ENCODE peak calls at places on chromosome 2, in five cellular contexts. One of them, this sample, is unnamed.

GRCh38 chr2:126933707-126934106 is 35.0 kb downstream of the TEX51 start:
- DNase-seq in fibroblast of the aortic adventitia: no peak
- DNase-seq in NCI-H1417: no peak
- DNase-seq in stimulated activated CD8-positive, alpha-beta memory T cell treated with anti-CD3 and anti-CD28 coated beads, Interleukin-7, amount 100 ng/mL, for 24 hours: no peak
- DNase-seq in Peyer's patch: no peak
- DNase-seq in this sample: no peak

GRCh38 chr2:143463717-143464116 is 334.5 kb downstream of the ARHGAP15 start:
- DNase-seq in fibroblast of the aortic adventitia: no peak
- DNase-seq in Peyer's patch: no peak
- DNase-seq in NCI-H1417: no peak
- DNase-seq in stimulated activated CD8-positive, alpha-beta memory T cell treated with anti-CD3 and anti-CD28 coated beads, Interleukin-7, amount 100 ng/mL, for 24 hours: no peak
- DNase-seq in this sample: no peak

GRCh38 chr2:226721541-226721940 is 78.1 kb downstream of the IRS1 start:
- DNase-seq in Peyer's patch: no peak
- DNase-seq in NCI-H1417: no peak
- DNase-seq in fibroblast of the aortic adventitia: peak
- DNase-seq in stimulated activated CD8-positive, alpha-beta memory T cell treated with anti-CD3 and anti-CD28 coated beads, Interleukin-7, amount 100 ng/mL, for 24 hours: no peak
- DNase-seq in this sample: no peak

GRCh38 chr2:239116456-239117246 is 268.8 kb downstream of the TWIST2 start:
- DNase-seq in NCI-H1417: no peak
- DNase-seq in stimulated activated CD8-positive, alpha-beta memory T cell treated with anti-CD3 and anti-CD28 coated beads, Interleukin-7, amount 100 ng/mL, for 24 hours: no peak
- DNase-seq in fibroblast of the aortic adventitia: no peak
- DNase-seq in Peyer's patch: no peak
- DNase-seq in this sample: no peak

GRCh38 chr2:178345951-178346350 is 105.0 kb downstream of the PRKRA start:
- DNase-seq in Peyer's patch: no peak
- DNase-seq in NCI-H1417: no peak
- DNase-seq in stimulated activated CD8-positive, alpha-beta memory T cell treated with anti-CD3 and anti-CD28 coated beads, Interleukin-7, amount 100 ng/mL, for 24 hours: no peak
- DNase-seq in fibroblast of the aortic adventitia: peak
- DNase-seq in this sample: no peak

GRCh38 chr2:12709207-12709522 is 7.6 kb upstream of the TRIB2 start:
- DNase-seq in NCI-H1417: no peak
- DNase-seq in fibroblast of the aortic adventitia: no peak
- DNase-seq in Peyer's patch: no peak
- DNase-seq in stimulated activated CD8-positive, alpha-beta memory T cell treated with anti-CD3 and anti-CD28 coated beads, Interleukin-7, amount 100 ng/mL, for 24 hours: no peak
- DNase-seq in this sample: no peak

GRCh38 chr2:61660511-61661388 is 122.6 kb upstream of the XPO1 start:
- DNase-seq in fibroblast of the aortic adventitia: peak
- DNase-seq in Peyer's patch: no peak
- DNase-seq in NCI-H1417: no peak
- DNase-seq in stimulated activated CD8-positive, alpha-beta memory T cell treated with anti-CD3 and anti-CD28 coated beads, Interleukin-7, amount 100 ng/mL, for 24 hours: no peak
- DNase-seq in this sample: no peak

GRCh38 chr2:72917138-72917874 is at the start of gene EMX1:
- DNase-seq in fibroblast of the aortic adventitia: no peak
- DNase-seq in stimulated activated CD8-positive, alpha-beta memory T cell treated with anti-CD3 and anti-CD28 coated beads, Interleukin-7, amount 100 ng/mL, for 24 hours: no peak
- DNase-seq in NCI-H1417: peak
- DNase-seq in Peyer's patch: peak
- DNase-seq in this sample: peak

GRCh38 chr2:108587621-108588020 is 53.4 kb downstream of the LIMS1 start:
- DNase-seq in Peyer's patch: no peak
- DNase-seq in NCI-H1417: no peak
- DNase-seq in fibroblast of the aortic adventitia: peak
- DNase-seq in stimulated activated CD8-positive, alpha-beta memory T cell treated with anti-CD3 and anti-CD28 coated beads, Interleukin-7, amount 100 ng/mL, for 24 hours: no peak
- DNase-seq in this sample: no peak

GRCh38 chr2:60885683-60886082 is 4.3 kb downstream of the REL start:
- DNase-seq in NCI-H1417: no peak
- DNase-seq in fibroblast of the aortic adventitia: no peak
- DNase-seq in Peyer's patch: no peak
- DNase-seq in stimulated activated CD8-positive, alpha-beta memory T cell treated with anti-CD3 and anti-CD28 coated beads, Interleukin-7, amount 100 ng/mL, for 24 hours: no peak
- DNase-seq in this sample: no peak

GRCh38 chr2:73284296-73285161 is at the start of gene FBXO41:
- DNase-seq in fibroblast of the aortic adventitia: no peak
- DNase-seq in stimulated activated CD8-positive, alpha-beta memory T cell treated with anti-CD3 and anti-CD28 coated beads, Interleukin-7, amount 100 ng/mL, for 24 hours: peak
- DNase-seq in Peyer's patch: peak
- DNase-seq in NCI-H1417: peak
- DNase-seq in this sample: no peak

GRCh38 chr2:197307933-197308521 is 2.6 kb downstream of the ANKRD44 start:
- DNase-seq in Peyer's patch: peak
- DNase-seq in fibroblast of the aortic adventitia: no peak
- DNase-seq in stimulated activated CD8-positive, alpha-beta memory T cell treated with anti-CD3 and anti-CD28 coated beads, Interleukin-7, amount 100 ng/mL, for 24 hours: no peak
- DNase-seq in NCI-H1417: no peak
- DNase-seq in this sample: no peak

GRCh38 chr2:54422072-54422581 is 34.0 kb upstream of the SPTBN1 start:
- DNase-seq in NCI-H1417: no peak
- DNase-seq in fibroblast of the aortic adventitia: no peak
- DNase-seq in Peyer's patch: no peak
- DNase-seq in stimulated activated CD8-positive, alpha-beta memory T cell treated with anti-CD3 and anti-CD28 coated beads, Interleukin-7, amount 100 ng/mL, for 24 hours: no peak
- DNase-seq in this sample: no peak

GRCh38 chr2:73208258-73208657 is 5.8 kb upstream of the SMYD5 start:
- DNase-seq in fibroblast of the aortic adventitia: no peak
- DNase-seq in stimulated activated CD8-positive, alpha-beta memory T cell treated with anti-CD3 and anti-CD28 coated beads, Interleukin-7, amount 100 ng/mL, for 24 hours: no peak
- DNase-seq in NCI-H1417: no peak
- DNase-seq in Peyer's patch: no peak
- DNase-seq in this sample: no peak

GRCh38 chr2:76679025-76679396 is 843.2 kb downstream of the LRRTM4 start:
- DNase-seq in stimulated activated CD8-positive, alpha-beta memory T cell treated with anti-CD3 and anti-CD28 coated beads, Interleukin-7, amount 100 ng/mL, for 24 hours: no peak
- DNase-seq in fibroblast of the aortic adventitia: no peak
- DNase-seq in Peyer's patch: no peak
- DNase-seq in NCI-H1417: no peak
- DNase-seq in this sample: no peak

GRCh38 chr2:106599540-106599939 is 112.4 kb downstream of the CD8B2 start:
- DNase-seq in NCI-H1417: no peak
- DNase-seq in Peyer's patch: no peak
- DNase-seq in fibroblast of the aortic adventitia: no peak
- DNase-seq in stimulated activated CD8-positive, alpha-beta memory T cell treated with anti-CD3 and anti-CD28 coated beads, Interleukin-7, amount 100 ng/mL, for 24 hours: no peak
- DNase-seq in this sample: no peak

GRCh38 chr2:111898703-111899514 is 502 bp downstream of the MERTK start:
- DNase-seq in NCI-H1417: no peak
- DNase-seq in Peyer's patch: peak
- DNase-seq in fibroblast of the aortic adventitia: no peak
- DNase-seq in stimulated activated CD8-positive, alpha-beta memory T cell treated with anti-CD3 and anti-CD28 coated beads, Interleukin-7, amount 100 ng/mL, for 24 hours: no peak
- DNase-seq in this sample: no peak

GRCh38 chr2:74146929-74147728 is 583 bp downstream of the BOLA3 start:
- DNase-seq in fibroblast of the aortic adventitia: peak
- DNase-seq in NCI-H1417: no peak
- DNase-seq in stimulated activated CD8-positive, alpha-beta memory T cell treated with anti-CD3 and anti-CD28 coated beads, Interleukin-7, amount 100 ng/mL, for 24 hours: no peak
- DNase-seq in Peyer's patch: peak
- DNase-seq in this sample: no peak

This sample was measured in NCI-H1048.